ENCODE peak calls at places on chromosome 5, in five cellular contexts. B is IMR-90, G is H1, U is mesenchymal stem cell, F is trophoblast cell. Q is an unnamed sample.

GRCh38 chr5:104267282-104268015 is 704.9 kb upstream of the NUDT12 start:
- DNase-seq in G (no peak), B (no peak), U (peak; percentile 24), F (no peak), Q (no peak)

GRCh38 chr5:66134407-66134843 is 9.7 kb upstream of the SREK1 start:
- DNase-seq in F (no peak), U (no peak), B (peak; percentile 9), G (no peak), Q (no peak)

GRCh38 chr5:82594097-82594496 is 315.9 kb upstream of the RPS23 start:
- DNase-seq in B (peak; percentile 2), F (no peak), U (no peak), G (no peak), Q (no peak)

GRCh38 chr5:32645246-32645645 is 59.9 kb downstream of the SUB1 start:
- DNase-seq in B (no peak), U (peak; percentile 24), F (peak; percentile 66), G (no peak), Q (no peak)

GRCh38 chr5:148229840-148230239 is 8.5 kb upstream of the MARCOL start:
- DNase-seq in B (no peak), F (no peak), U (no peak), G (no peak), Q (no peak)

GRCh38 chr5:87099246-87099914 is 168.3 kb upstream of the RASA1 start:
- DNase-seq in G (no peak), U (no peak), F (peak; percentile 88), B (no peak), Q (no peak)

GRCh38 chr5:76684756-76685594 is 31.0 kb upstream of the F2R start:
- DNase-seq in G (no peak), F (no peak), U (no peak), B (no peak), Q (no peak)

GRCh38 chr5:148788636-148789035 is 37.8 kb upstream of the ADRB2 start:
- DNase-seq in B (peak; percentile 48), G (no peak), U (peak; percentile 42), F (no peak), Q (no peak)

GRCh38 chr5:61964199-61964598 is 341.8 kb upstream of the KIF2A start:
- DNase-seq in F (no peak), U (peak; percentile 41), G (no peak), B (peak; percentile 15), Q (no peak)

GRCh38 chr5:16437974-16438373 is 27.6 kb downstream of the ZNF622 start:
- DNase-seq in B (no peak), U (no peak), F (no peak), G (no peak), Q (no peak)

GRCh38 chr5:128537306-128537998 is 593 bp downstream of the FBN2 start:
- DNase-seq in F (peak; percentile 63), B (peak; percentile 55), U (peak; percentile 74), G (peak; percentile 75), Q (peak; percentile 56)

GRCh38 chr5:129061849-129062248 is 32.7 kb upstream of the ISOC1 start:
- DNase-seq in G (no peak), U (no peak), B (no peak), F (no peak), Q (no peak)

GRCh38 chr5:51556833-51557232 is 173.6 kb downstream of the ISL1 start:
- DNase-seq in U (peak; percentile 29), B (no peak), G (no peak), F (no peak), Q (no peak)

GRCh38 chr5:11596185-11596584 is 308.1 kb downstream of the CTNND2 start:
- DNase-seq in U (no peak), G (no peak), F (no peak), B (no peak), Q (no peak)

GRCh38 chr5:33260098-33260497 is 180.7 kb upstream of the TARS1 start:
- DNase-seq in B (peak; percentile 42), G (no peak), U (no peak), F (no peak), Q (no peak)

GRCh38 chr5:13946111-13946510 is 1.6 kb upstream of the DNAH5 start:
- DNase-seq in F (peak; percentile 51), G (no peak), U (no peak), B (peak; percentile 10), Q (no peak)

GRCh38 chr5:76083555-76084495 is 642 bp downstream of the SV2C start:
- DNase-seq in G (peak; percentile 74), B (no peak), U (no peak), F (peak; percentile 1), Q (peak; percentile 46)

GRCh38 chr5:92703991-92704390 is 877.0 kb downstream of the NR2F1-AS1 start:
- DNase-seq in B (peak; percentile 8), G (no peak), U (no peak), F (no peak), Q (no peak)

GRCh38 chr5:95923918-95924559 is 37.6 kb downstream of the ELL2 start:
- DNase-seq in G (no peak), U (no peak), B (no peak), F (no peak), Q (no peak)

GRCh38 chr5:35061216-35061615 is 13.5 kb upstream of the AGXT2 start:
- DNase-seq in B (peak; percentile 48), F (no peak), U (peak; percentile 69), G (no peak), Q (no peak)

GRCh38 chr5:44568519-44568918 is 179.3 kb upstream of the FGF10 start:
- DNase-seq in G (no peak), F (no peak), U (no peak), B (no peak), Q (no peak)

GRCh38 chr5:148912146-148912545 is 85.7 kb downstream of the ADRB2 start:
- DNase-seq in G (no peak), U (peak; percentile 13), F (no peak), B (peak; percentile 18), Q (no peak)

GRCh38 chr5:74501674-74502478 is 138.7 kb downstream of the ENC1 start:
- DNase-seq in B (no peak), G (no peak), F (no peak), U (no peak), Q (no peak)

GRCh38 chr5:17219006-17219422 is 1.6 kb downstream of the BASP1 start:
- DNase-seq in B (no peak), F (no peak), G (peak; percentile 79), U (peak; percentile 48), Q (peak; percentile 64)

DNA sequence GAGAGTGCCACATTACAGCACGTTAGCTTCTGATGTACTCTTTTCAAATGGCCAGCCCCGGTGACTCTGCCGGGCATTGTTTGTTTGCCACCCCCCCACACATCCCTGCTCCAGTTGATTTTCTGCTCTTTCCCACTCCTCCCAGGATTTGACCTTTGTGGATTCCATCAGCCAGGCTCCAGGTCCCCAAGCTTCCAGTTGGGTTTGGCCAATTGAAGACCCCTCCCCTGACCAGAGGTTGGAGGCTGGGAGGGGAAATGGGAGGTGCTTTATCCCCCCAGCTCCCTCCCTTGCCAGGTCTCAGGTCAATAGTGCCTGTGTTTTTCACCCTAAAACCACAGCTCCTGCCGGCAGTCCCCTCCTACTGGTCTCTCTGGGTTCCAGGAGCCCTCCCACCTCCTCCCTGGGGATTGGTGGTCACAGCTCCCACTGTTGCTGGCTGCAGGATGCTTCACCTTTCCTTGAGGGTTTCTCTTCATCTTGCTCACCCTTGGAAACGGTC is 34.9 kb downstream of the IRF1 start:
- DNase-seq in B (no peak), U (no peak), G (no peak), F (no peak), Q (no peak)
- H3K4me1 ChIP-seq in B (peaks cover 37% of the 10 kb centered on the region), U (peaks cover 31% of the 10 kb centered on the region), G (peaks cover 3% of the 10 kb centered on the region), F (peaks cover 6% of the 10 kb centered on the region), Q (peaks cover 2% of the 10 kb centered on the region)

GRCh38 chr5:1514027-1514818 is 9.5 kb downstream of the LPCAT1 start:
- DNase-seq in F (peak; percentile 80), U (no peak), B (no peak), G (no peak), Q (no peak)
- H4K91ac ChIP-seq in F (peak overlapping the region; percentile 78), U (no peak overlapping the region), B (no peak overlapping the region), G (peak overlapping the region; percentile 99), Q (no peak overlapping the region)

GRCh38 chr5:230711-231110 is 12.6 kb downstream of the SDHA start:
- DNase-seq in G (no peak), U (no peak), B (no peak), F (no peak), Q (no peak)

GRCh38 chr5:223791-224190 is 5.7 kb downstream of the SDHA start:
- DNase-seq in F (no peak), B (no peak), U (no peak), G (no peak), Q (no peak)

GRCh38 chr5:220008-220407 is 1.9 kb downstream of the SDHA start:
- DNase-seq in B (no peak), U (peak; percentile 47), F (no peak), G (no peak), Q (no peak)

GRCh38 chr5:228886-229285 is 10.8 kb downstream of the SDHA start:
- DNase-seq in U (no peak), G (no peak), F (no peak), B (no peak), Q (no peak)

GRCh38 chr5:225334-225733 is 7.2 kb downstream of the SDHA start:
- DNase-seq in G (no peak), F (no peak), B (no peak), U (no peak), Q (no peak)
- H3K36me3 ChIP-seq in G (peaks cover 49% of the 10 kb centered on the region), F (peaks cover 50% of the 10 kb centered on the region), B (peaks cover 45% of the 10 kb centered on the region), U (peaks cover 64% of the 10 kb centered on the region), Q (peaks cover 37% of the 10 kb centered on the region)

GRCh38 chr5:119322312-119322947 is 33.4 kb upstream of the TNFAIP8 start:
- DNase-seq in F (peak; percentile 82), U (no peak), G (no peak), B (no peak), Q (no peak)

GRCh38 chr5:119322948-119323629 is 32.7 kb upstream of the TNFAIP8 start:
- DNase-seq in B (peak; percentile 52), G (no peak), U (no peak), F (peak; percentile 80), Q (no peak)

GRCh38 chr5:119323630-119324000 is 32.2 kb upstream of the TNFAIP8 start:
- DNase-seq in G (no peak), F (peak; percentile 78), U (peak; percentile 43), B (peak; percentile 61), Q (no peak)

GRCh38 chr5:119327018-119327417 is 28.8 kb upstream of the TNFAIP8 start:
- DNase-seq in U (no peak), G (no peak), F (peak; percentile 36), B (peak; percentile 55), Q (no peak)

DNA sequence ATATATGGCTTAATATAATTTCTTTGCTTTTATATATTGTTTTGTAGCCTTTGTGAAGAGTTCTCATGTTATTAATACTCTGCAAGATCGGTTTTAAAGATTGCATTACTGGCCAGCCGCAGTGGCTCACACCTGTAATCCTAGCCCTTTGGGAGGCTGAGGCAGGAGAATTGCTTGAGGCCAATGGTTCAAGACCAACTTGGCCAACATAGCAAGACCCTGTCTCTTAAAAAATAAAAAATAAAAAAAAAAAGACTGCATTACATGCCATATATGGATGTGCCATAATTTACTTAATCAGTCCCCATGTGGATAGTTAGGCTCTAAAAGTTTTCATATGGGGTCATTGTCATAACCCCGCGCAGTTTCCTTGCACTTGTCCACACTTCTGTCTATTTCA is 31.0 kb upstream of the TNFAIP8 start:
- DNase-seq in F (no peak), U (no peak), B (no peak), G (no peak), Q (no peak)
- H3K4me1 ChIP-seq in F (peaks cover 25% of the 10 kb centered on the region), U (peaks cover 18% of the 10 kb centered on the region), B (peaks cover 41% of the 10 kb centered on the region), G (no peaks in the 10 kb centered on the region), Q (peaks cover 23% of the 10 kb centered on the region)